ENCODE peak calls at places on chromosome 9, in ten cellular contexts. M is adipocyte; C is NAMALWA; S is AG08395; Q is stimulated activated CD8-positive, alpha-beta memory T cell treated with anti-CD3 and anti-CD28 coated beads, Interleukin-15, amount 100 ng/mL, for 48 hours; T is left colon; V is cerebellum; A is activated CD4-positive, alpha-beta T cell treated with anti-CD3 and anti-CD28 coated beads for 24 hours; G is A172; P is GM10248. I is an unnamed sample.

GRCh38 chr9:23543420-23543819 is 282.6 kb downstream of the ELAVL2 start:
- DNase-seq in M (no peak), C (no peak), S (no peak), Q (no peak), T (no peak), V (no peak), A (no peak), G (peak), P (no peak), I (peak)

GRCh38 chr9:121206516-121207370 is 5.1 kb upstream of the RAB14 start:
- DNase-seq in M (no peak), C (no peak), S (no peak), Q (no peak), T (no peak), V (no peak), A (no peak), G (peak), P (no peak), I (peak)

GRCh38 chr9:23502004-23502403 is 324.0 kb downstream of the ELAVL2 start:
- DNase-seq in M (no peak), C (no peak), S (no peak), Q (no peak), T (no peak), V (no peak), A (no peak), G (no peak), P (no peak), I (no peak)

GRCh38 chr9:33623658-33624586 is 99.9 kb downstream of the ANKRD18B start:
- DNase-seq in M (peak), C (peak), S (peak), Q (peak), T (peak), V (peak), A (peak), G (peak), P (peak), I (peak)

GRCh38 chr9:11366585-11367129 is 753.9 kb upstream of the PTPRD start:
- DNase-seq in M (no peak), C (no peak), S (no peak), Q (no peak), T (no peak), V (no peak), A (no peak), G (no peak), P (no peak), I (no peak)

GRCh38 chr9:129069128-129069824 is 11.6 kb upstream of the DOLPP1 start:
- DNase-seq in M (no peak), C (peak), S (no peak), Q (peak), T (peak), V (no peak), A (peak), G (no peak), P (peak), I (no peak)

GRCh38 chr9:75233011-75233410 is 144.7 kb downstream of the OSTF1 start:
- DNase-seq in M (no peak), C (no peak), S (no peak), Q (no peak), T (no peak), V (no peak), A (no peak), G (no peak), P (no peak), I (no peak)

GRCh38 chr9:137408651-137409405 is 14.1 kb downstream of the EXD3 start:
- DNase-seq in M (no peak), C (no peak), S (no peak), Q (no peak), T (no peak), V (no peak), A (no peak), G (no peak), P (no peak), I (no peak)

GRCh38 chr9:109101810-109102209 is 17.9 kb downstream of the TMEM245 start:
- DNase-seq in M (peak), C (no peak), S (no peak), Q (no peak), T (no peak), V (no peak), A (no peak), G (peak), P (peak), I (peak)

GRCh38 chr9:111743275-111743674 is 51.5 kb downstream of the SHOC1 start:
- DNase-seq in M (peak), C (no peak), S (no peak), Q (no peak), T (no peak), V (no peak), A (no peak), G (peak), P (no peak), I (peak)

GRCh38 chr9:105150991-105151685 is 93.3 kb upstream of the SLC44A1 start:
- DNase-seq in M (peak), C (peak), S (peak), Q (no peak), T (no peak), V (no peak), A (no peak), G (peak), P (no peak), I (peak)

GRCh38 chr9:72134801-72135200 is 14.4 kb upstream of the GDA start:
- DNase-seq in M (no peak), C (no peak), S (no peak), Q (no peak), T (no peak), V (no peak), A (no peak), G (no peak), P (no peak), I (no peak)

GRCh38 chr9:109894921-109895758 is 115.1 kb downstream of the PALM2AKAP2 start:
- DNase-seq in M (peak), C (no peak), S (peak), Q (peak), T (no peak), V (no peak), A (peak), G (peak), P (peak), I (peak)

GRCh38 chr9:121607434-121608248 is 43.8 kb upstream of the DAB2IP start:
- DNase-seq in M (peak), C (no peak), S (peak), Q (no peak), T (no peak), V (peak), A (no peak), G (peak), P (no peak), I (peak)

GRCh38 chr9:134189167-134189474 is 24.8 kb upstream of the RNU6ATAC start:
- DNase-seq in M (peak), C (no peak), S (no peak), Q (no peak), T (no peak), V (no peak), A (no peak), G (no peak), P (no peak), I (peak)

GRCh38 chr9:101449071-101449721 is 13.6 kb upstream of the ALDOB start:
- DNase-seq in M (peak), C (peak), S (peak), Q (peak), T (peak), V (peak), A (peak), G (peak), P (peak), I (peak)

GRCh38 chr9:7976167-7976755 is 176.7 kb upstream of the DMAC1 start:
- DNase-seq in M (no peak), C (peak), S (no peak), Q (peak), T (no peak), V (no peak), A (no peak), G (peak), P (peak), I (no peak)

GRCh38 chr9:133342570-133342969 is 5.4 kb downstream of the MED22 start:
- DNase-seq in M (no peak), C (peak), S (no peak), Q (no peak), T (no peak), V (no peak), A (no peak), G (no peak), P (no peak), I (no peak)

GRCh38 chr9:113299800-113300292 is 3.3 kb downstream of the RNF183 start:
- DNase-seq in M (no peak), C (no peak), S (no peak), Q (no peak), T (peak), V (no peak), A (no peak), G (no peak), P (no peak), I (no peak)

GRCh38 chr9:88706193-88707112 is 171.5 kb downstream of the NXNL2 start:
- DNase-seq in M (no peak), C (no peak), S (no peak), Q (no peak), T (no peak), V (no peak), A (no peak), G (no peak), P (no peak), I (peak)

GRCh38 chr9:93267091-93267541 is 83.2 kb downstream of the WNK2 start:
- DNase-seq in M (no peak), C (no peak), S (no peak), Q (no peak), T (no peak), V (no peak), A (no peak), G (no peak), P (peak), I (no peak)

GRCh38 chr9:32603914-32604852 is 31.2 kb upstream of the NDUFB6 start:
- DNase-seq in M (no peak), C (no peak), S (no peak), Q (no peak), T (no peak), V (no peak), A (no peak), G (peak), P (no peak), I (no peak)

GRCh38 chr9:9754186-9754585 is 858.6 kb downstream of the PTPRD start:
- DNase-seq in M (no peak), C (no peak), S (no peak), Q (no peak), T (no peak), V (no peak), A (no peak), G (peak), P (no peak), I (peak)

GRCh38 chr9:86549920-86550319 is 195.7 kb upstream of the TUT7 start:
- DNase-seq in M (peak), C (no peak), S (peak), Q (no peak), T (no peak), V (no peak), A (no peak), G (no peak), P (no peak), I (no peak)

GRCh38 chr9:36136277-36136893 is at the start of gene GLIPR2:
- DNase-seq in M (peak), C (peak), S (peak), Q (peak), T (peak), V (peak), A (peak), G (peak), P (peak), I (peak)